ENCODE peak calls at places on chromosomes 2 and 18, in ten cellular contexts. H is nephron progenitor cell; K is AG08395; F is NCI-H774; Y is astrocyte of the spinal cord; R is HT1080; X is left cardiac atrium; I is activated T-cell treated with anti-CD3 and anti-CD28 coated beads, Interleukin-2, amount 50 U/mL, for 4 hours; O is iris pigment epithelial cell; T is ACHN. Z is an unnamed sample.

GRCh38 chr2:134988994-134989605 is 58.1 kb downstream of the MAP3K19 start:
- DNase-seq in F (peak; percentile 8), H (no peak), Y (peak; percentile 44), K (peak; percentile 37), O (peak; percentile 45), R (no peak), X (no peak), I (no peak), T (peak; percentile 46), Z (peak; percentile 39)

GRCh38 chr2:40760071-40760666 is 308.3 kb upstream of the SLC8A1 start:
- DNase-seq in X (no peak), K (peak; percentile 67), I (no peak), T (peak; percentile 70), Y (peak; percentile 56), F (no peak), H (peak; percentile 19), O (peak; percentile 43), R (peak; percentile 63), Z (peak; percentile 10)

GRCh38 chr18:24518596-24518995 is 58.2 kb downstream of the HRH4 start:
- DNase-seq in X (no peak), F (no peak), Y (no peak), I (no peak), K (no peak), H (no peak), T (no peak), R (no peak), O (no peak), Z (no peak)

GRCh38 chr2:46803911-46804670 is 111.5 kb downstream of the MCFD2 start:
- DNase-seq in I (no peak), X (no peak), F (no peak), Y (peak; percentile 96), O (peak; percentile 83), K (peak; percentile 90), H (no peak), T (no peak), R (peak; percentile 99), Z (no peak)

GRCh38 chr2:226758886-226759660 is 40.5 kb downstream of the IRS1 start:
- DNase-seq in H (no peak), R (peak; percentile 38), O (peak; percentile 87), Y (peak; percentile 78), X (no peak), I (no peak), T (peak; percentile 31), K (peak; percentile 68), F (no peak), Z (no peak)

GRCh38 chr2:44107974-44108373 is 60.7 kb upstream of the PPM1B start:
- DNase-seq in Y (no peak), T (no peak), R (no peak), O (peak; percentile 37), H (no peak), X (no peak), I (no peak), K (no peak), F (no peak), Z (no peak)

GRCh38 chr18:63505566-63506335 is 29.0 kb downstream of the SERPINB5 start:
- DNase-seq in F (no peak), O (peak; percentile 14), R (peak; percentile 34), Y (no peak), I (no peak), X (no peak), T (peak; percentile 32), K (peak; percentile 50), H (peak; percentile 36), Z (peak; percentile 40)

GRCh38 chr2:150690261-150690660 is 202.8 kb upstream of the RND3 start:
- DNase-seq in R (no peak), T (no peak), I (no peak), H (no peak), F (no peak), X (no peak), O (no peak), Y (no peak), K (no peak), Z (no peak)

GRCh38 chr2:101974663-101975062 is 17.1 kb upstream of the IL1R2 start:
- DNase-seq in F (no peak), K (no peak), R (no peak), H (peak; percentile 33), O (no peak), I (no peak), X (no peak), Y (peak; percentile 37), T (no peak), Z (peak; percentile 76)

GRCh38 chr2:231312066-231312465 is 83.4 kb upstream of the B3GNT7 start:
- DNase-seq in K (no peak), T (no peak), O (no peak), H (no peak), I (no peak), Y (no peak), R (no peak), F (no peak), X (no peak), Z (no peak)

GRCh38 chr2:111028720-111029119 is 92.0 kb upstream of the BCL2L11 start:
- DNase-seq in Y (no peak), T (peak; percentile 20), X (no peak), H (no peak), I (no peak), R (no peak), O (no peak), F (peak; percentile 0), K (no peak), Z (no peak)

GRCh38 chr2:105262662-105263091 is 21.1 kb downstream of the GPR45 start:
- DNase-seq in O (no peak), R (no peak), X (no peak), Y (no peak), I (no peak), T (no peak), K (no peak), F (no peak), H (no peak), Z (no peak)

GRCh38 chr18:48405108-48405507 is 4.1 kb downstream of the ZBTB7C start:
- DNase-seq in I (no peak), O (no peak), X (no peak), Y (peak; percentile 47), T (no peak), H (no peak), F (no peak), K (peak; percentile 73), R (peak; percentile 67), Z (peak; percentile 48)

GRCh38 chr2:216643986-216644662 is 10.9 kb downstream of the IGFBP2 start:
- DNase-seq in Y (no peak), K (no peak), O (peak; percentile 58), R (no peak), I (no peak), F (no peak), H (no peak), T (no peak), X (no peak), Z (peak; percentile 78)

GRCh38 chr2:181456660-181457120 is 496 bp upstream of the ITGA4 start:
- DNase-seq in R (peak; percentile 13), K (peak; percentile 6), I (peak; percentile 49), F (no peak), H (peak; percentile 36), X (peak; percentile 61), T (no peak), Y (no peak), O (peak; percentile 51), Z (peak; percentile 36)

GRCh38 chr2:242085941-242086621 is 216.6 kb downstream of the RTP5 start:
- DNase-seq in I (no peak), O (no peak), T (no peak), R (peak; percentile 13), H (no peak), Y (no peak), K (peak; percentile 5), X (peak; percentile 55), F (no peak), Z (no peak)

GRCh38 chr2:108621087-108621559 is 86.9 kb downstream of the LIMS1 start:
- DNase-seq in K (no peak), O (peak; percentile 57), T (peak; percentile 80), F (no peak), R (peak; percentile 82), Y (peak; percentile 46), X (no peak), H (peak; percentile 18), I (peak; percentile 73), Z (no peak)

GRCh38 chr2:212929116-212929515 is 222.3 kb downstream of the IKZF2 start:
- DNase-seq in F (no peak), X (no peak), K (no peak), R (no peak), H (no peak), T (no peak), I (no peak), O (no peak), Y (no peak), Z (no peak)